ENCODE peak calls at places on chromosome 9, in four cellular contexts. P, C, O and F are unnamed samples. For H3K9me3, the result is how much of the 10 kb centered on the place peaks cover.

GRCh38 chr9:81656871-81657337 is 32.4 kb downstream of the TLE1 start:
- DNase-seq in P (no peak), C (no peak), O (no peak), F (no peak)

GRCh38 chr9:87613265-87614111 is 112.4 kb upstream of the CTSL start:
- DNase-seq in P (no peak), C (no peak), O (peak), F (no peak)

GRCh38 chr9:34659592-34660253 is 2.7 kb downstream of the CCL27 start:
- DNase-seq in P (no peak), C (no peak), O (no peak), F (no peak)

GRCh38 chr9:130930804-130931349 is 8.2 kb downstream of the FIBCD1 start:
- DNase-seq in P (no peak), C (no peak), O (no peak), F (no peak)

GRCh38 chr9:116286287-116286686 is 132.7 kb downstream of the PAPPA start:
- DNase-seq in P (no peak), C (no peak), O (no peak), F (no peak)

GRCh38 chr9:91122755-91123154 is 239.0 kb downstream of the AUH start:
- DNase-seq in P (no peak), C (no peak), O (no peak), F (no peak)

GRCh38 chr9:136531904-136532798 is 13.7 kb downstream of the NOTCH1 start:
- DNase-seq in P (no peak), C (no peak), O (no peak), F (no peak)

GRCh38 chr9:132411091-132411508 is 1.1 kb downstream of the CFAP77 start:
- DNase-seq in P (no peak), C (peak), O (peak), F (peak)

GRCh38 chr9:16727452-16728127 is 142.9 kb downstream of the BNC2 start:
- DNase-seq in P (no peak), C (no peak), O (peak), F (no peak)

GRCh38 chr9:73719660-73720059 is 568.0 kb downstream of the ANXA1 start:
- DNase-seq in P (no peak), C (no peak), O (no peak), F (no peak)

GRCh38 chr9:122552812-122553211 is at the start of gene OR1N2:
- DNase-seq in P (no peak), C (no peak), O (no peak), F (no peak)

GRCh38 chr9:122546196-122546595 is 6.7 kb upstream of the OR1N2 start:
- DNase-seq in P (no peak), C (no peak), O (no peak), F (no peak)

DNA sequence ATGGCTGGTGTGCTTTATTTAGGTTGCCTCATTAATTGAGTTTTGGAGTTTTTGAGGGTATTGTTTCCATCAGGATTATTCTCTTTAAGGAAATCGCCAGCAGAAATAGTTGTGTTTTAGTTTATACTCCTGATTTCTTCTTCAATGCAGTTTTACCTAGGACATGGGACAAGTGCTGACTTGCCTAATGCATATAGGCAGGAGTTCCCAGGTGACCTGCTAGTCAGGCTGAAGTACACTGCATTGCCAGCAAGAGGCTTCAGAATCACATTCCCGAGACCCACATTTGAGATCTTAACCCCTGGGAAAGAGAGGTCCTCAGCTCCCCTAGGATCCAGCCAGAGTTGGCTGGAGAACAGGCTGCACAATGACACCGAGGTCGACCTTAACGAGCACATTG is 1.5 kb upstream of the OR1N2 start:
- DNase-seq in P (no peak), C (no peak), O (no peak), F (no peak)
- H3K9me3 ChIP-seq in P (under half), C (under half), O (under half), F (under half)

DNA sequence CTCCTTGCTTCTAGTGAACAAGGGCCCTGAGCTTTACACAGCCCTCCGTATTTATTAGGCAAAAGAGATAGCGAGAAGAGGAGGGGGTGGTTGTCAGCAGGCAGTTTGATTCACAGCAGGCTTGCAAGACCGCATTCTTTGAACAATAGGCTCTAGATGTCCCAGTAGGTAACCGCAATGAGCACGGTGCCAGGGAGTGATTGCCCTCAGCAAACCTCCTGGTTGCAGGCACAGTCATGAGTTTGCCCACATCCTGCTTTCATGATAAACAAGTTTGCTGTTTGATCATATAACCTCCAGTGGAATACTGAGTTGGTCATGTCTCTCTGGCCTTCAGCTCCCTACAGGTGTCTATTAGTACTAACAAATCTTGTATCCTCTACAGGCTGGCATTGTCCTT is 66.1 kb downstream of the CACNA1B start:
- DNase-seq in P (no peak), C (no peak), O (no peak), F (no peak)
- H3K9me3 ChIP-seq in P (under half), C (under half), O (under half), F (under half)

GRCh38 chr9:24044576-24044975 is 218.5 kb upstream of the ELAVL2 start:
- DNase-seq in P (no peak), C (no peak), O (no peak), F (no peak)
- H3K9me3 ChIP-seq in P (under half), C (under half), O (under half), F (under half)

GRCh38 chr9:96817973-96818372 is 36.3 kb downstream of the ZNF782 start:
- DNase-seq in P (no peak), C (no peak), O (no peak), F (no peak)
- H3K9me3 ChIP-seq in P (half or more), C (under half), O (half or more), F (half or more)

GRCh38 chr9:4020038-4020746 is 279.7 kb downstream of the GLIS3 start:
- DNase-seq in P (no peak), C (no peak), O (peak), F (no peak)

GRCh38 chr9:4020747-4021296 is 279.0 kb downstream of the GLIS3 start:
- DNase-seq in P (no peak), C (no peak), O (no peak), F (no peak)

GRCh38 chr9:4022435-4023067 is 277.3 kb downstream of the GLIS3 start:
- DNase-seq in P (no peak), C (no peak), O (no peak), F (no peak)

GRCh38 chr9:4024281-4024680 is 275.6 kb downstream of the GLIS3 start:
- DNase-seq in P (no peak), C (no peak), O (no peak), F (no peak)

GRCh38 chr9:4021621-4022213 is 278.2 kb downstream of the GLIS3 start:
- DNase-seq in P (no peak), C (no peak), O (no peak), F (no peak)
- H3K9me3 ChIP-seq in P (under half), C (under half), O (under half), F (under half)

DNA sequence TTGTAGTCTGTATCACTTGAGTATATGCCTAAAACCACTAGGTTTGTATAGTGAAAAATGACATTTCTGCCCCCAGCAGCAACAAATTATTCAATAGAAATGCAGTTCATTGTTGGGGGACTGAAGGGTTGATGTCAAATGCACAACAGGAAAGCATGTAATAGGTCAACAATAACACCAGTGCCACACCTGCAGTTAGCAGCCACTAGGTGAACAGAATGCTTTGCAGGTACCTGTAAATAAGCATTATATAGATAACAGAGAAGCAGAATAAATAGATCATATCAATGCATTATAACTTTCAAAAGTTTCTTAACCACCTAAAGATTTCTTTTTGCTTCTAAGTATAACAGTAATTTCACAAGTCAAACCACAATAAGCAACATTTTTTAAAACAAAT is 435.9 kb upstream of the DMAC1 start:
- DNase-seq in P (no peak), C (no peak), O (no peak), F (no peak)
- H3K9me3 ChIP-seq in P (under half), C (under half), O (under half), F (under half)